ENCODE peak calls at places on chromosomes 6 and 20, in ten cellular contexts. D is endodermal cell; O is left cardiac atrium; E is T-helper 2 cell; R is stimulated activated CD4-positive, alpha-beta T cell treated with anti-CD3 and anti-CD28 coated beads, Interleukin-1b, Interleukin-23, amount 100 ng/mL, for 1 hour; M is NCI-H1694; H is mucosa of gallbladder; V is hippocampal formation; C is GM23248; N is aorta. A is an unnamed sample.

GRCh38 chr20:48626226-48626937 is 201.4 kb downstream of the PREX1 start:
- DNase-seq in D (no peak), O (no peak), E (no peak), R (no peak), M (no peak), H (no peak), V (no peak), C (no peak), N (peak; percentile 53), A (no peak)

GRCh38 chr6:144216668-144217218 is 66.4 kb downstream of the STX11 start:
- DNase-seq in D (no peak), O (peak; percentile 79), E (no peak), R (no peak), M (no peak), H (no peak), V (no peak), C (no peak), N (peak; percentile 85), A (no peak)

GRCh38 chr6:79040083-79040482 is 38.0 kb downstream of the PHIP start:
- DNase-seq in D (no peak), O (no peak), E (no peak), R (no peak), M (no peak), H (no peak), V (no peak), C (peak; percentile 45), N (no peak), A (no peak)

GRCh38 chr6:10837692-10837996 is 695 bp downstream of the MAK start:
- DNase-seq in D (no peak), O (no peak), E (no peak), R (no peak), M (no peak), H (no peak), V (no peak), C (peak; percentile 46), N (no peak), A (no peak)

GRCh38 chr6:74573613-74574012 is 632.2 kb downstream of the COL12A1 start:
- DNase-seq in D (no peak), O (no peak), E (no peak), R (no peak), M (no peak), H (no peak), V (no peak), C (no peak), N (no peak), A (no peak)

GRCh38 chr6:108294297-108294786 is 512 bp upstream of the AFG1L start:
- DNase-seq in D (no peak), O (no peak), E (no peak), R (no peak), M (no peak), H (no peak), V (no peak), C (no peak), N (no peak), A (no peak)

GRCh38 chr20:11895832-11896484 is 21.7 kb upstream of the BTBD3 start:
- DNase-seq in D (no peak), O (no peak), E (no peak), R (no peak), M (no peak), H (no peak), V (no peak), C (no peak), N (no peak), A (no peak)

GRCh38 chr20:14775778-14776177 is 438.4 kb upstream of the FLRT3 start:
- DNase-seq in D (no peak), O (peak; percentile 27), E (no peak), R (no peak), M (no peak), H (no peak), V (no peak), C (peak; percentile 93), N (no peak), A (no peak)

GRCh38 chr6:83873869-83874268 is 14.4 kb downstream of the CYB5R4 start:
- DNase-seq in D (no peak), O (no peak), E (no peak), R (no peak), M (no peak), H (no peak), V (no peak), C (no peak), N (no peak), A (no peak)

GRCh38 chr6:72376736-72377135 is 245.1 kb upstream of the KCNQ5 start:
- DNase-seq in D (no peak), O (no peak), E (no peak), R (no peak), M (no peak), H (no peak), V (no peak), C (no peak), N (no peak), A (no peak)

GRCh38 chr6:163392533-163392932 is 22.0 kb upstream of the QKI start:
- DNase-seq in D (no peak), O (peak; percentile 74), E (no peak), R (no peak), M (no peak), H (no peak), V (no peak), C (peak; percentile 33), N (no peak), A (no peak)

GRCh38 chr6:38179794-38180430 is 360.4 kb downstream of the ZFAND3 start:
- DNase-seq in D (peak; percentile 32), O (no peak), E (no peak), R (no peak), M (no peak), H (no peak), V (no peak), C (no peak), N (no peak), A (no peak)

GRCh38 chr6:88473622-88474021 is 307.5 kb upstream of the CNR1 start:
- DNase-seq in D (no peak), O (no peak), E (no peak), R (no peak), M (no peak), H (no peak), V (no peak), C (no peak), N (no peak), A (no peak)

GRCh38 chr20:25220021-25220730 is 24.7 kb downstream of the ENTPD6 start:
- DNase-seq in D (no peak), O (no peak), E (no peak), R (no peak), M (no peak), H (no peak), V (no peak), C (no peak), N (no peak), A (no peak)

GRCh38 chr20:32912688-32913087 is 54.0 kb downstream of the EFCAB8 start:
- DNase-seq in D (no peak), O (no peak), E (no peak), R (no peak), M (no peak), H (no peak), V (no peak), C (no peak), N (no peak), A (no peak)

GRCh38 chr6:16582437-16583150 is 178.7 kb downstream of the ATXN1 start:
- DNase-seq in D (no peak), O (no peak), E (no peak), R (no peak), M (no peak), H (no peak), V (no peak), C (no peak), N (no peak), A (no peak)

GRCh38 chr6:149995971-149996370 is 29.4 kb downstream of the RAET1L start:
- DNase-seq in D (no peak), O (no peak), E (no peak), R (no peak), M (no peak), H (no peak), V (no peak), C (no peak), N (no peak), A (no peak)

GRCh38 chr6:167793421-167793820 is 33.3 kb upstream of the AFDN start:
- DNase-seq in D (no peak), O (no peak), E (no peak), R (no peak), M (no peak), H (no peak), V (no peak), C (no peak), N (no peak), A (no peak)

GRCh38 chr20:294602-295001 is 2.8 kb upstream of the ZCCHC3 start:
- DNase-seq in D (no peak), O (no peak), E (no peak), R (no peak), M (no peak), H (no peak), V (no peak), C (no peak), N (no peak), A (no peak)

GRCh38 chr20:59848182-59848581 is 85.3 kb downstream of the SYCP2 start:
- DNase-seq in D (no peak), O (no peak), E (no peak), R (no peak), M (no peak), H (no peak), V (no peak), C (no peak), N (no peak), A (no peak)

GRCh38 chr6:170108456-170108855 is 182.4 kb downstream of the DLL1 start:
- DNase-seq in D (no peak), O (no peak), E (no peak), R (no peak), M (no peak), H (no peak), V (no peak), C (no peak), N (no peak), A (no peak)

GRCh38 chr6:503610-504362 is 112.2 kb downstream of the IRF4 start:
- DNase-seq in D (no peak), O (peak; percentile 68), E (no peak), R (no peak), M (no peak), H (no peak), V (no peak), C (no peak), N (no peak), A (no peak)

GRCh38 chr6:91436448-91436847 is 849.6 kb upstream of the MAP3K7 start:
- DNase-seq in D (no peak), O (no peak), E (no peak), R (no peak), M (no peak), H (no peak), V (no peak), C (no peak), N (no peak), A (no peak)

GRCh38 chr6:79657238-79657637 is 26.1 kb downstream of the SH3BGRL2 start:
- DNase-seq in D (no peak), O (no peak), E (no peak), R (no peak), M (no peak), H (no peak), V (no peak), C (no peak), N (no peak), A (no peak)

GRCh38 chr6:138500867-138501446 is 1.7 kb upstream of the NHSL1 start:
- DNase-seq in D (no peak), O (no peak), E (no peak), R (no peak), M (no peak), H (no peak), V (no peak), C (peak; percentile 7), N (no peak), A (no peak)

GRCh38 chr6:118580585-118581419 is 32.7 kb downstream of the PLN start:
- DNase-seq in D (peak; percentile 78), O (peak; percentile 30), E (no peak), R (no peak), M (peak; percentile 38), H (peak; percentile 48), V (peak; percentile 56), C (peak; percentile 91), N (peak; percentile 69), A (no peak)

GRCh38 chr20:46544576-46544975 is 5.9 kb downstream of the OCSTAMP start:
- DNase-seq in D (no peak), O (no peak), E (no peak), R (no peak), M (no peak), H (no peak), V (no peak), C (peak; percentile 10), N (no peak), A (no peak)

GRCh38 chr6:70118670-70119069 is 184.2 kb downstream of the COL9A1 start:
- DNase-seq in D (no peak), O (no peak), E (no peak), R (no peak), M (no peak), H (no peak), V (no peak), C (no peak), N (no peak), A (no peak)

A was measured in Right ventricle myocardium inferior.